ENCODE peak calls at places on chromosome 2, in eight cellular contexts. J is naive thymus-derived CD4-positive, alpha-beta T cell; K is uterus; Z is PC-3; U is Panc1; W is HepG2; H is GM12878; N is left lung. L is an unnamed sample.

GRCh38 chr2:1972428-1972827 is 228.1 kb upstream of the PXDN start:
- DNase-seq in J (no peak), K (no peak), Z (peak; percentile 65), U (no peak), W (no peak), H (no peak), N (no peak), L (peak; percentile 77)

GRCh38 chr2:14752294-14752693 is 119.8 kb downstream of the LRATD1 start:
- DNase-seq in J (no peak), K (no peak), Z (peak; percentile 63), U (no peak), W (no peak), H (no peak), N (no peak), L (no peak)

GRCh38 chr2:20232837-20233207 is 7.9 kb upstream of the SDC1 start:
- DNase-seq in J (no peak), K (no peak), Z (peak; percentile 98), U (no peak), W (no peak), H (no peak), N (no peak), L (no peak)

GRCh38 chr2:178448968-178449661 is 1.9 kb downstream of the PRKRA start:
- DNase-seq in J (no peak), K (no peak), Z (no peak), U (no peak), W (no peak), H (no peak), N (no peak), L (no peak)

GRCh38 chr2:74816540-74817331 is 17.2 kb upstream of the HK2 start:
- DNase-seq in J (no peak), K (no peak), Z (no peak), U (no peak), W (peak; percentile 92), H (no peak), N (no peak), L (no peak)

GRCh38 chr2:218727502-218728165 is 17.0 kb downstream of the TTLL4 start:
- DNase-seq in J (no peak), K (no peak), Z (peak; percentile 65), U (no peak), W (peak; percentile 66), H (no peak), N (no peak), L (no peak)

GRCh38 chr2:84302513-84303412 is 156.3 kb downstream of the SUCLG1 start:
- DNase-seq in J (peak; percentile 26), K (no peak), Z (peak; percentile 74), U (peak; percentile 61), W (peak; percentile 83), H (peak; percentile 16), N (no peak), L (peak; percentile 39)

GRCh38 chr2:70645733-70646420 is 92.3 kb upstream of the TGFA start:
- DNase-seq in J (no peak), K (no peak), Z (peak; percentile 48), U (no peak), W (peak; percentile 17), H (no peak), N (no peak), L (peak; percentile 5)

GRCh38 chr2:85340034-85340892 is 12.5 kb upstream of the TGOLN2 start:
- DNase-seq in J (no peak), K (no peak), Z (no peak), U (no peak), W (no peak), H (no peak), N (no peak), L (no peak)

GRCh38 chr2:3754280-3754679 is 50.9 kb downstream of the DCDC2C start:
- DNase-seq in J (no peak), K (no peak), Z (no peak), U (no peak), W (peak; percentile 8), H (no peak), N (no peak), L (no peak)

GRCh38 chr2:216215991-216216390 is 106.8 kb downstream of the XRCC5 start:
- DNase-seq in J (no peak), K (no peak), Z (peak; percentile 32), U (no peak), W (peak; percentile 59), H (no peak), N (no peak), L (no peak)

GRCh38 chr2:43067254-43068052 is 159.0 kb downstream of the ZFP36L2 start:
- DNase-seq in J (no peak), K (peak; percentile 13), Z (no peak), U (no peak), W (no peak), H (no peak), N (no peak), L (no peak)
- H3K27ac ChIP-seq in J (no peak overlapping the region), K (no peak overlapping the region), Z (no peak overlapping the region), U (peak overlapping the region; percentile 9), W (no peak overlapping the region), H (no peak overlapping the region), N (no peak overlapping the region), L (no peak overlapping the region)

GRCh38 chr2:121570036-121570664 is 39.5 kb downstream of the RNU4ATAC start:
- DNase-seq in J (no peak), K (no peak), Z (no peak), U (no peak), W (no peak), H (no peak), N (no peak), L (no peak)

GRCh38 chr2:121567452-121567851 is 36.8 kb downstream of the RNU4ATAC start:
- DNase-seq in J (no peak), K (no peak), Z (no peak), U (no peak), W (no peak), H (no peak), N (no peak), L (no peak)

GRCh38 chr2:121565389-121566250 is 34.9 kb downstream of the RNU4ATAC start:
- DNase-seq in J (no peak), K (no peak), Z (no peak), U (no peak), W (no peak), H (no peak), N (no peak), L (no peak)

GRCh38 chr2:121570665-121571055 is 40.0 kb downstream of the RNU4ATAC start:
- DNase-seq in J (no peak), K (no peak), Z (no peak), U (no peak), W (no peak), H (no peak), N (no peak), L (no peak)

DNA sequence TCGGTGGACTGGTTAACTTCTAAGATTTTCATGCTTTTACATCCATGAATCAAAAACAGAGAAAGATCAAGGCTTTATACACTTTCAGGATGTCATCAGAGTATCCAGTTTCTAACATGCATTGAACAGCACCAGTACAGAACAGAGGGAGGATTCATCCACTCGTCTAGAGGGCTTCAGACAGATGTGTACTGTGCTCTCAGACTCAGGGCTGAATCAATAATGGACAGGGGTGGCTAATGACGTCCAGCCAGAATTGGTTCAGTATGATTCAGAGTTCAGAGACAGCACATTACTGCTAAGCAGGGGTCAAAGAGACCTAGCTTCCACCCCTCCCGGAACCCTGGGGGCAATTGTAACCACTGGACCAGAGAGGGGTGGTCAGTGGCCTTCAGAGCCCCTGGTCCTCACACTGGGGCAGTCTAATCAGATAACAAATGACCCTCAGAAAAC is 37.3 kb downstream of the RNU4ATAC start:
- DNase-seq in J (no peak), K (no peak), Z (no peak), U (no peak), W (peak; percentile 95), H (no peak), N (no peak), L (peak; percentile 58)
- H3K4me3 ChIP-seq in J (no peak overlapping the region), K (no peak overlapping the region), Z (no peak overlapping the region), U (no peak overlapping the region), W (no peak overlapping the region), H (no peak overlapping the region), N (no peak overlapping the region), L (no peak overlapping the region)

GRCh38 chr2:38509947-38510326 is 92.8 kb downstream of the HNRNPLL start:
- DNase-seq in J (no peak), K (no peak), Z (no peak), U (no peak), W (no peak), H (no peak), N (no peak), L (no peak)
- H3K27ac ChIP-seq in J (no peak overlapping the region), K (peak overlapping the region; percentile 88), Z (no peak overlapping the region), U (no peak overlapping the region), W (no peak overlapping the region), H (no peak overlapping the region), N (no peak overlapping the region), L (no peak overlapping the region)

DNA sequence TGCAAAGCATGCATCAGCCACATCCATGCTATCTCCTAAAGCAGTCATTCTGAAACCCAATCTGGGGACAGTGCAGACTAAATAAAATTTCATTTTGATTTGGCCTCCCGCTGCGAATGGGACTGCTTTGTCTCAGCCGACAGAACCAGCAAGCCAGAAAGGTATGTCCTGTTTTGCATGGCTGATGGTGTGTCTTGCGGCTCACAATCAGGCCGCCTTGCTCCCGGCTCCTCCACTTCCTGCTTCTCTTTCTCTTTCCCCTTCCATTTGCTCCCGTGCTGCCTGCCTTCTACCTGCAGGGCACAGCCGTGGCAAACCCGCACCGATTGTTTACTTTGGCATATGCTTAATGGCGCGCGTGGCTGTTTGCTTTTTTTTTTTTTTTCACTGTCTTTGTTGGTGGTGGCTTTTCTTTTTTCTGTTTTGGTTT is 419.5 kb upstream of the POU3F3 start:
- DNase-seq in J (no peak), K (no peak), Z (no peak), U (no peak), W (no peak), H (peak; percentile 7), N (no peak), L (no peak)
- H3K4me3 ChIP-seq in J (no peak overlapping the region), K (no peak overlapping the region), Z (peak overlapping the region; percentile 47), U (peak overlapping the region; percentile 19), W (no peak overlapping the region), H (peak overlapping the region; percentile 51), N (no peak overlapping the region), L (no peak overlapping the region)

DNA sequence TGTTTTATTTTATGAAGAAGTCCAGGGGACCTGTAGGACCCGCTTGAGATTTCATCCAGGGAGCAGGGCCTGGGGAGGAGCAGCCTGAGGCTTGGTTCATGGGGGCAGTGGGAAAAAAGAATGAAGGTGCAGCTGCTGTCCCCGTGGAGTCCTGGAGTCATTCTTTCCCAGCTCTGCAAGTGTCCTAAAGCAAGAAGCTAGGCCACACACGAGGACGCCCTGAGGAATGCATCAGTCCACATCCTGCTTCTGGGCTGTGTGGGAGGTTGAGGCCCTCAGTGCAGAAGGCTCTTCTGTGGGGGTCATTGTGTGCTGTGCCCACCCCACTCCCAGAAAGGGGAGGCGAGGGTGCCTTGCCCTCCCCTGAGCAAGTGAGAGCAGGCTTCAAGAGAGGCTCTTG is 179.9 kb upstream of the HS6ST1 start:
- DNase-seq in J (no peak), K (no peak), Z (no peak), U (no peak), W (no peak), H (no peak), N (no peak), L (no peak)
- H3K27ac ChIP-seq in J (no peak overlapping the region), K (no peak overlapping the region), Z (no peak overlapping the region), U (no peak overlapping the region), W (no peak overlapping the region), H (no peak overlapping the region), N (no peak overlapping the region), L (no peak overlapping the region)

L was measured in brain microvascular endothelial cell.